ENCODE peak calls at places on chromosome 6, in nine cellular contexts. R, A, E, C, G, I, K, Z and F are unnamed samples.

GRCh38 chr6:101502818-101503217 is 109.3 kb downstream of the GRIK2 start:
- DNase-seq in A (no peak), G (no peak), R (no peak), I (no peak), E (no peak), K (no peak), C (no peak), Z (no peak), F (no peak)

GRCh38 chr6:124676033-124676432 is 286.2 kb upstream of the RNF217 start:
- DNase-seq in K (peak), G (peak), Z (no peak), E (no peak), A (no peak), C (no peak), I (no peak), R (no peak), F (peak)

GRCh38 chr6:68756454-68757375 is 121.6 kb downstream of the ADGRB3 start:
- DNase-seq in C (no peak), Z (no peak), K (no peak), I (no peak), G (no peak), A (no peak), R (no peak), E (no peak), F (no peak)

GRCh38 chr6:112372213-112372806 is 25.2 kb downstream of the RFPL4B start:
- DNase-seq in R (peak), K (peak), C (no peak), A (no peak), G (peak), Z (no peak), E (no peak), I (no peak), F (peak)

GRCh38 chr6:128327890-128328289 is 192.5 kb downstream of the PTPRK start:
- DNase-seq in E (peak), I (no peak), Z (no peak), R (peak), A (no peak), K (peak), G (peak), C (no peak), F (peak)

GRCh38 chr6:43972915-43973304 is 154.3 kb downstream of the MRPL14 start:
- DNase-seq in R (peak), I (peak), C (peak), G (peak), K (peak), A (peak), Z (no peak), E (peak), F (peak)

GRCh38 chr6:4055420-4056041 is 23.4 kb downstream of the FAM217A start:
- DNase-seq in C (no peak), A (no peak), E (no peak), K (peak), I (no peak), G (peak), R (peak), Z (no peak), F (peak)

GRCh38 chr6:148524509-148524908 is 181.9 kb downstream of the SASH1 start:
- DNase-seq in C (no peak), I (no peak), Z (no peak), R (peak), A (no peak), K (peak), G (peak), E (no peak), F (peak)

GRCh38 chr6:163955131-163955530 is 540.6 kb downstream of the QKI start:
- DNase-seq in K (peak), C (no peak), I (no peak), G (no peak), A (no peak), R (no peak), E (no peak), Z (no peak), F (no peak)

GRCh38 chr6:73566954-73567591 is 46.2 kb upstream of the EEF1A1 start:
- DNase-seq in A (peak), Z (peak), C (peak), I (peak), E (no peak), R (peak), G (peak), K (peak), F (peak)

GRCh38 chr6:22964334-22964733 is 395.0 kb downstream of the HDGFL1 start:
- DNase-seq in E (no peak), G (no peak), C (no peak), I (no peak), R (no peak), K (no peak), A (no peak), Z (no peak), F (no peak)

GRCh38 chr6:17281497-17282481 is 628 bp downstream of the RBM24 start:
- DNase-seq in Z (no peak), C (no peak), K (no peak), A (no peak), E (peak), R (peak), I (peak), G (peak), F (peak)

GRCh38 chr6:137808836-137809315 is 58.2 kb upstream of the TNFAIP3 start:
- DNase-seq in R (no peak), K (no peak), C (no peak), E (no peak), I (no peak), G (no peak), A (no peak), Z (no peak), F (no peak)

GRCh38 chr6:148566664-148567350 is 180.0 kb upstream of the UST start:
- DNase-seq in K (no peak), I (no peak), C (no peak), R (no peak), A (no peak), G (no peak), E (no peak), Z (no peak), F (no peak)

GRCh38 chr6:111564482-111564945 is 41.2 kb downstream of the TRAF3IP2 start:
- DNase-seq in G (peak), K (peak), I (no peak), R (peak), C (peak), A (no peak), Z (no peak), E (peak), F (peak)

GRCh38 chr6:28217890-28218289 is 7.2 kb upstream of the ZSCAN9 start:
- DNase-seq in E (no peak), I (peak), R (no peak), K (no peak), C (no peak), G (no peak), A (no peak), Z (no peak), F (no peak)

GRCh38 chr6:111220383-111221031 is 133.2 kb downstream of the SLC16A10 start:
- DNase-seq in Z (no peak), G (no peak), E (no peak), C (no peak), A (no peak), R (no peak), I (no peak), K (no peak), F (no peak)

GRCh38 chr6:143965503-143966171 is 42.4 kb downstream of the PLAGL1 start:
- DNase-seq in C (no peak), A (no peak), E (peak), G (peak), Z (no peak), K (peak), R (peak), I (no peak), F (peak)

GRCh38 chr6:97032950-97033349 is 108.4 kb downstream of the KLHL32 start:
- DNase-seq in R (no peak), E (no peak), G (no peak), Z (no peak), I (no peak), K (no peak), C (no peak), A (no peak), F (no peak)

GRCh38 chr6:74404366-74404765 is 708.4 kb downstream of the CD109 start:
- DNase-seq in R (peak), K (no peak), A (no peak), G (peak), I (no peak), Z (no peak), C (no peak), E (no peak), F (peak)

GRCh38 chr6:25138697-25139051 is 140.5 kb upstream of the CARMIL1 start:
- DNase-seq in Z (no peak), G (no peak), R (peak), E (no peak), K (peak), A (no peak), C (no peak), I (no peak), F (peak)

GRCh38 chr6:113595921-113596376 is 261.2 kb upstream of the MARCKS start:
- DNase-seq in A (no peak), G (peak), R (peak), K (peak), I (no peak), E (no peak), Z (no peak), C (peak), F (peak)

GRCh38 chr6:21158873-21159272 is 434.7 kb upstream of the SOX4 start:
- DNase-seq in I (no peak), C (no peak), Z (no peak), A (no peak), E (no peak), K (no peak), R (no peak), G (no peak), F (no peak)

GRCh38 chr6:146545608-146546007 is 2.0 kb downstream of the RAB32 start:
- DNase-seq in A (no peak), E (no peak), C (no peak), Z (no peak), I (no peak), R (peak), K (peak), G (peak), F (peak)

GRCh38 chr6:72976389-72976900 is 248.9 kb downstream of the KHDC1L start:
- DNase-seq in A (no peak), Z (no peak), E (no peak), I (no peak), C (no peak), G (no peak), K (no peak), R (no peak), F (no peak)

GRCh38 chr6:127690092-127690491 is 113.1 kb downstream of the C6orf58 start:
- DNase-seq in I (no peak), G (peak), Z (no peak), C (no peak), A (no peak), K (peak), R (peak), E (no peak), F (peak)

GRCh38 chr6:393391-394221 is 2.1 kb downstream of the IRF4 start:
- DNase-seq in C (no peak), K (no peak), R (no peak), I (no peak), A (no peak), E (peak), Z (no peak), G (no peak), F (no peak)

GRCh38 chr6:17574871-17575560 is 25.1 kb upstream of the FAM8A1 start:
- DNase-seq in C (no peak), G (peak), R (peak), E (no peak), K (peak), A (no peak), Z (no peak), I (no peak), F (peak)

GRCh38 chr6:82030301-82030700 is 217.2 kb downstream of the IBTK start:
- DNase-seq in K (no peak), G (no peak), I (no peak), R (no peak), C (no peak), Z (no peak), A (no peak), E (no peak), F (no peak)

GRCh38 chr6:132962936-132963579 is 148.7 kb downstream of the RPS12 start:
- DNase-seq in A (peak), R (peak), I (peak), Z (peak), E (peak), K (peak), G (peak), C (peak), F (peak)

GRCh38 chr6:157019733-157020132 is 242.6 kb downstream of the ARID1B start:
- DNase-seq in I (no peak), R (peak), Z (no peak), E (no peak), A (no peak), G (peak), C (no peak), K (peak), F (peak)

GRCh38 chr6:105178110-105178509 is 1.7 kb downstream of the POPDC3 start:
- DNase-seq in R (peak), E (no peak), K (peak), Z (no peak), G (peak), C (no peak), A (no peak), I (no peak), F (peak)

GRCh38 chr6:1524040-1524480 is 85.7 kb upstream of the FOXC1 start:
- DNase-seq in I (peak), E (peak), G (peak), A (peak), K (peak), C (peak), R (peak), Z (no peak), F (peak)

GRCh38 chr6:41712651-41713103 is 22.7 kb downstream of the TFEB start:
- DNase-seq in I (no peak), R (peak), E (no peak), Z (no peak), K (no peak), A (peak), C (peak), G (no peak), F (peak)

GRCh38 chr6:67886036-67886707 is 748.9 kb upstream of the ADGRB3 start:
- DNase-seq in Z (no peak), E (no peak), K (no peak), G (no peak), I (no peak), R (no peak), A (no peak), C (no peak), F (no peak)

GRCh38 chr6:14317616-14318015 is 200.0 kb downstream of the CD83 start:
- DNase-seq in C (no peak), E (no peak), G (no peak), I (no peak), A (no peak), K (no peak), R (no peak), Z (no peak), F (no peak)

GRCh38 chr6:29461021-29461814 is 4.3 kb downstream of the OR2H1 start:
- DNase-seq in E (no peak), C (no peak), A (no peak), K (no peak), I (no peak), Z (no peak), R (no peak), G (no peak), F (no peak)

GRCh38 chr6:67606905-67607828 is 1027.9 kb upstream of the ADGRB3 start:
- DNase-seq in K (peak), Z (no peak), I (no peak), A (no peak), E (no peak), G (peak), C (no peak), R (peak), F (peak)

GRCh38 chr6:14243617-14244016 is 126.0 kb downstream of the CD83 start:
- DNase-seq in E (peak), A (no peak), R (no peak), Z (no peak), K (no peak), G (no peak), C (no peak), I (no peak), F (no peak)

GRCh38 chr6:27805347-27805746 is 106.8 kb downstream of the OR2B2 start:
- DNase-seq in I (no peak), R (no peak), G (no peak), Z (no peak), K (no peak), E (no peak), A (no peak), C (no peak), F (no peak)

DNA sequence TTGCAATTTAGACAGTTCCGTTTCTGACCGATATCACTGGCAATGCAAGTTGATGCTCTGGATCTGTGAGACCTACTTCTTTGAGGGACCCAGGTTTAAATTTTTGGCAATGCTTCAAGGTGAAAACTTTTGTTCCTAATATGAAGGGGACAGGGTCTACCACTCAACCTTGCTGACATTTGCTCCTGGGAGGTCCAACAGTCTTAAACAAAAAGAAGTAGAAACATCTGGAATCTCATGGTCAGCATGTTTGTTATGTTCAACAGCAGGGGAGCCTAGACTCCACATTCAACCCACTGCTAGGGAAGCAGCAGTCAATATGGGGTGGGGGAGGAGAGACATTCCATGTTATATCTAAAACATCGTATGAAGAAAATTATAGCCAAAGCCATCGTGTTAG is 196.4 kb downstream of the SIM1 start:
- DNase-seq in G (no peak), Z (no peak), R (no peak), I (no peak), C (no peak), K (peak), E (no peak), A (no peak), F (no peak)
- H3K4me3 ChIP-seq in G (no peak), Z (no peak), R (no peak), I (no peak), C (no peak), K (no peak), E (no peak), A (no peak), F (no peak)

GRCh38 chr6:118548136-118548535 is at the start of gene PLN:
- DNase-seq in K (no peak), C (no peak), Z (no peak), G (no peak), A (no peak), E (no peak), I (no peak), R (no peak), F (peak)

GRCh38 chr6:118554698-118555097 is 6.6 kb downstream of the PLN start:
- DNase-seq in G (no peak), E (no peak), C (no peak), Z (no peak), I (no peak), R (no peak), K (no peak), A (no peak), F (no peak)

GRCh38 chr6:118551673-118552063 is 3.6 kb downstream of the PLN start:
- DNase-seq in Z (no peak), R (peak), I (no peak), K (peak), C (no peak), G (peak), A (no peak), E (no peak), F (peak)

GRCh38 chr6:118553132-118553531 is 5.0 kb downstream of the PLN start:
- DNase-seq in R (no peak), Z (no peak), G (no peak), C (no peak), I (no peak), A (no peak), K (no peak), E (no peak), F (no peak)

GRCh38 chr6:118551063-118551672 is 3.1 kb downstream of the PLN start:
- DNase-seq in E (no peak), G (peak), K (peak), R (peak), C (no peak), A (no peak), Z (no peak), I (no peak), F (peak)
- TF ChIP-seq CTCF in E (peak), G (peak), K (peak), R (peak), C (peak), A (peak), Z (peak), I (no peak), F (peak)

DNA sequence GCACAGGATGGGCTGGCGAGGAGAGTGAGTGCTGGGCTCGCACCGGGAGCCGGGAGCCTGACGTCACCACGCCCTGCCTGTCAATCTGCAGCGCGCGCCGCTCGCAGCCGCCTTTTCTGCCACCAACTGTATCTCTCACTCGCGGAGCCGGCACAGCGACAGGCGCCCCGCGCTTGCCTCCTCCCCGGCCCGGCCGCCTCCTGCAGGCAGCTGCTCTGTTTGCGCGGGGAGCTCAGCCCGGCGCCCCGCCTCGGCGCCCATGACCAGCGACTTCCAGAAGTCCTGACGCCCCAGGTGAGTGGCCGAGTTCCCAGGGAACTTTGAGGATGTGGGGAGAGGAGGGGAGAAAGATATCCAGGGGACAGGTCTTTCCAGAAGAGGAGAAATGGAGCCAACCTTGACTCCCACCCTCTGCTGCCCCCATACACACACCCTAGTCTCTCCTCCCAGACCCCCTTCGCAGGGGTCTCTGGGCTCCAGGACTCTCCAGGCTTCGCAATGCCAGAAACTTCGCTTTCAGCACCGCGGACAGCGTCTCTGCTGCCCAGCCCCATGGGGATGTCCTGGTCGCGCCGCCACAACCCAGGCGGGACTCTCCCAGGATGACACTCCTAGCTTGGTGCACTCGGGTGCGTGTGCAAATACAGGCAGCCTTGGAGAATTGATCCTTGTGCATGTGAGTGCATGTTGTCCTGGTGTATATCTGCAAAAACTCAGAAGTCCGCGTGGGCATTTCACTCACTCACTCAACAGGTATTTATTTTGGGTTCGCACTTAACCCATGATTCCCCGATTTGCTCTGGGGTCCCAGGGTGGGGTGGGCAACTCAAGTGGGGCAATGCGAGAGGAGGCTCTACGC is at the start of gene GPR6:
- DNase-seq in G (peak), E (peak), Z (no peak), C (peak), K (peak), R (peak), A (peak), I (peak), F (peak)
- H3K4me3 ChIP-seq in G (peak), E (peak), Z (no peak), C (no peak), K (no peak), R (no peak), A (no peak), I (no peak), F (no peak)

GRCh38 chr6:169019727-169020491 is 233.7 kb downstream of the THBS2 start:
- DNase-seq in K (no peak), C (no peak), Z (no peak), I (no peak), R (no peak), A (no peak), E (peak), G (peak), F (peak)
- TF ChIP-seq CTCF in K (peak), C (no peak), Z (peak), I (no peak), R (peak), A (no peak), E (peak), G (peak), F (peak)

DNA sequence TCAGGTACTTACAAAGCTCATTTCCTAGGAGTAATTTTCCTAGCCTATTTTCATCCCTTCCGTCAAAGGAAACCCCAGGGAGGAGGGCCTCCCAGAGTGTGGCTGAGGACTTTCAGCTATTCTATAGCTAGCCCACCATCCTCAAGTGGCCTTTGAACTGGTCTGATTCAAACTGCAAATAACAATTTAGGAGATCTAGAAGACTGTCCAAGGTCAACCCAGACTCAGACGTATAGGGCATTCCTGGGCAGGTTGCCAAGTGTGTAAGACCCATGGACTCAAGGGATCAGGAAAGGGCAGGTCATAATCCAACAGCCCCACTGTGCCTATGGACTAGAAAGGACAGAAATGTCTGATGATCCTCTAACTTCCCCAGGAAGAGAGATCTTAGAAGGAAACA is 2.1 kb upstream of the RRAGD start:
- DNase-seq in I (no peak), G (no peak), C (no peak), A (no peak), K (no peak), Z (no peak), E (no peak), R (no peak), F (no peak)
- H3K4me3 ChIP-seq in I (no peak), G (no peak), C (no peak), A (no peak), K (no peak), Z (no peak), E (no peak), R (no peak), F (no peak)